ENCODE peak calls at places on chromosomes 7 and 10, in six cellular contexts. G is fibroblast of lung, V is heart right ventricle, F is psoas muscle, O is mucosa of descending colon, X is cardiac muscle cell. W is an unnamed sample. For H3K4me1, the result is how much of the 10 kb centered on the place peaks cover.

GRCh38 chr10:96299383-96299782 is 4.9 kb upstream of the DNTT start:
- DNase-seq in X (no peak), O (no peak), V (no peak), G (no peak), F (no peak), W (peak)

GRCh38 chr7:140512317-140513000 is 33.2 kb upstream of the MKRN1 start:
- DNase-seq in X (peak), O (peak), V (peak), F (no peak), G (no peak), W (no peak)

GRCh38 chr7:137838706-137839315 is 8.0 kb downstream of the DGKI start:
- DNase-seq in V (no peak), F (no peak), X (no peak), G (no peak), O (no peak), W (no peak)

GRCh38 chr10:79067241-79068202 is 1.2 kb upstream of the ZMIZ1 start:
- DNase-seq in X (peak), F (peak), V (peak), O (peak), G (peak), W (peak)

GRCh38 chr7:128867241-128867640 is 4.6 kb downstream of the ATP6V1F start:
- DNase-seq in G (no peak), V (no peak), F (no peak), X (no peak), O (no peak), W (no peak)

GRCh38 chr7:135728136-135728669 is at the start of gene SLC13A4:
- DNase-seq in V (no peak), G (no peak), X (no peak), F (no peak), O (no peak), W (no peak)

GRCh38 chr7:5777932-5778331 is 3.5 kb downstream of the RNF216 start:
- DNase-seq in O (no peak), F (no peak), V (no peak), X (no peak), G (no peak), W (no peak)

GRCh38 chr7:114426824-114427223 is 12.2 kb downstream of the FOXP2 start:
- DNase-seq in X (peak), G (peak), F (no peak), V (no peak), O (no peak), W (no peak)

GRCh38 chr7:151115836-151116418 is 29.7 kb downstream of the AGAP3 start:
- DNase-seq in G (no peak), X (no peak), O (peak), V (no peak), F (no peak), W (no peak)

GRCh38 chr7:138669364-138669763 is 31.8 kb downstream of the SVOPL start:
- DNase-seq in X (no peak), V (no peak), G (no peak), F (no peak), O (no peak), W (no peak)

GRCh38 chr7:118794419-118794818 is 569.9 kb downstream of the ANKRD7 start:
- DNase-seq in O (no peak), X (no peak), F (no peak), G (peak), V (no peak), W (no peak)

GRCh38 chr10:104300736-104301292 is 31.8 kb downstream of the GSTO2 start:
- DNase-seq in F (peak), O (peak), G (peak), V (peak), X (peak), W (peak)

GRCh38 chr10:128178319-128178937 is 52.2 kb upstream of the MKI67 start:
- DNase-seq in X (peak), O (no peak), V (no peak), G (peak), F (no peak), W (peak)

GRCh38 chr10:89369142-89370105 is 8.4 kb upstream of the IFIT1B start:
- DNase-seq in F (no peak), V (no peak), G (peak), O (no peak), X (peak), W (peak)

GRCh38 chr7:28024786-28025334 is 155.7 kb downstream of the JAZF1 start:
- DNase-seq in X (no peak), G (peak), F (no peak), O (no peak), V (no peak), W (no peak)

GRCh38 chr7:125061776-125062397 is 132.3 kb upstream of the POT1 start:
- DNase-seq in X (peak), O (no peak), V (no peak), G (peak), F (no peak), W (no peak)

GRCh38 chr7:55157347-55158105 is 138.7 kb downstream of the EGFR start:
- DNase-seq in G (no peak), F (no peak), V (peak), O (no peak), X (peak), W (no peak)

GRCh38 chr7:7772385-7772784 is 54.0 kb upstream of the RPA3 start:
- DNase-seq in V (no peak), O (no peak), F (no peak), G (peak), X (no peak), W (peak)

GRCh38 chr7:129363-130221 is 62.8 kb upstream of the FAM20C start:
- DNase-seq in G (no peak), V (no peak), F (no peak), O (no peak), X (peak), W (no peak)

GRCh38 chr10:14173706-14174594 is 156.8 kb downstream of the FRMD4A start:
- DNase-seq in X (peak), G (peak), O (no peak), F (no peak), V (no peak), W (no peak)

GRCh38 chr7:7214398-7215347 is 32.3 kb downstream of the C1GALT1 start:
- DNase-seq in O (no peak), X (no peak), F (no peak), V (no peak), G (no peak), W (no peak)

GRCh38 chr10:117662126-117662525 is 119.6 kb downstream of the EMX2 start:
- DNase-seq in V (no peak), F (no peak), X (no peak), O (no peak), G (no peak), W (no peak)

GRCh38 chr7:142053988-142054387 is 57.5 kb upstream of the MGAM2 start:
- DNase-seq in X (peak), V (no peak), F (no peak), G (peak), O (no peak), W (no peak)

GRCh38 chr7:76303829-76304505 is 1.5 kb downstream of the HSPB1 start:
- DNase-seq in X (no peak), F (peak), G (peak), V (no peak), O (no peak), W (peak)

GRCh38 chr7:76300210-76300731 is 2.2 kb upstream of the HSPB1 start:
- DNase-seq in V (no peak), O (no peak), X (peak), F (no peak), G (peak), W (no peak)

GRCh38 chr7:76303057-76303828 is 770 bp downstream of the HSPB1 start:
- DNase-seq in V (peak), G (peak), X (peak), F (peak), O (peak), W (peak)

GRCh38 chr7:76301000-76301399 is 1.5 kb upstream of the HSPB1 start:
- DNase-seq in V (no peak), X (no peak), G (no peak), F (no peak), O (no peak), W (no peak)

DNA sequence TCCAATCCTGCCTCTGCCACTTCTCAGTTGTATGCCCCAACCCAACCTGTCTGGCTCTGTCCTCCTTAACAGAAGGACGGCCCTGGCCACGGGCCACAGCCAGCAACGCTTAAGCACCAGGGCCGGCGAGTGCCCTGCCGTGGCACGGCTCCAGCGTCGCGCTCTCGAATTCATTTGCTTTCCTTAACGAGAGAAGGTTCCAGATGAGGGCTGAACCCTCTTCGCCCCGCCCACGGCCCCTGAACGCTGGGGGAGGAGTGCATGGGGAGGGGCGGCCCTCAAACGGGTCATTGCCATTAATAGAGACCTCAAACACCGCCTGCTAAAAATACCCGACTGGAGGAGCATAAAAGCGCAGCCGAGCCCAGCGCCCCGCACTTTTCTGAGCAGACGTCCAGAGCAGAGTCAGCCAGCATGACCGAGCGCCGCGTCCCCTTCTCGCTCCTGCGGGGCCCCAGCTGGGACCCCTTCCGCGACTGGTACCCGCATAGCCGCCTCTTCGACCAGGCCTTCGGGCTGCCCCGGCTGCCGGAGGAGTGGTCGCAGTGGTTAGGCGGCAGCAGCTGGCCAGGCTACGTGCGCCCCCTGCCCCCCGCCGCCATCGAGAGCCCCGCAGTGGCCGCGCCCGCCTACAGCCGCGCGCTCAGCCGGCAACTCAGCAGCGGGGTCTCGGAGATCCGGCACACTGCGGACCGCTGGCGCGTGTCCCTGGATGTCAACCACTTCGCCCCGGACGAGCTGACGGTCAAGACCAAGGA is at the start of gene HSPB1:
- DNase-seq in F (peak), X (peak), O (peak), V (peak), G (peak), W (peak)
- H3K4me1 ChIP-seq in F (under half), X (under half), O (under half), V (under half), G (under half), W (under half)

DNA sequence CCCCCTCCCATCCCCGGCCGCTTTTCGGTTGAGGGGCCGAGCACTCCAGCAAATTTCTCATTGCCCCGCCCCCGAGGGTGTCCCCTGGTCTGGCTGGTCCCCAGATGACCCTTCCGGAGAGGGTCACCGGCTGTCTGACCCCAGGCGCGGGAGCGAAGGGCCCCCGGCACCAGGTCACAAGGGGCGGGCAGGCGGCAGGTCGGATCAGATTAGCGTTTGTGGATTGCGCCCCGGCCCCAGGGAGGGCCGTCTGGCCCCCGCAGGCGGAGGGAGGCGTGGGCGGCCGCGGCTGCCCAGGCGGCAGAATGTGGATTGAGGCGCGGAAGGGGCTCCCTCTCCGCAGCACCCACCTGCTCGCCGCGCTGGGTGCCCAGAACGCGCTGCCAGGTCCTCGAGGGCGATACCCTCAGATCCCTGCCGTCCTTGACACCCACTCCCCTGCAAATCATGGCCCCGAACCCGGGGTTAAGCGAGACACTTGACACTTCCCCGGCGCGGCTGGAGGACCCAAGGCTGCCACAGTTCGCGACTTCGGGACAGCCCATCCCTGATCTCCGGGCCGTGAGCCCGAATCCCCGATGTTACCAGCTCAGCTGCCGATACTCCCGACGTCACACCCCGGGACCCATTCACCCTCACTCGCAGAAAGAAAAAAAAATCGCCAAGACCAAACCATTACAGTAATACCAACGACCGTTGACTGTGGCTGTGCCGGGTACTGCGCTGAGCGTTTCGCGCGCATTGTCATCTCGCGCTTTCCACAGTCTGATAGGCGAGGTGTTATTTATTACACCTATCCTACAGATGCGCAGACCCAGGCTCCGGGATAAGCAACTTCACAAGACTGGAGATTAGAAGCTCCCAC is 953 bp downstream of the NODAL start:
- DNase-seq in V (no peak), O (no peak), X (no peak), G (no peak), F (no peak), W (no peak)
- H3K4me3 ChIP-seq in V (peak), O (no peak), X (peak), G (no peak), F (peak), W (no peak)

GRCh38 chr10:124353896-124354295 is 64.8 kb downstream of the OAT start:
- DNase-seq in G (no peak), X (no peak), O (no peak), V (no peak), F (no peak), W (no peak)

GRCh38 chr10:124354411-124355382 is 64.0 kb downstream of the OAT start:
- DNase-seq in V (peak), X (peak), F (peak), G (peak), O (no peak), W (no peak)

GRCh38 chr10:124357583-124357930 is 61.2 kb downstream of the OAT start:
- DNase-seq in X (no peak), O (no peak), F (peak), V (no peak), G (no peak), W (no peak)

GRCh38 chr10:124359336-124359832 is 59.3 kb downstream of the OAT start:
- DNase-seq in G (peak), V (no peak), F (no peak), X (no peak), O (no peak), W (no peak)

GRCh38 chr10:124356706-124357582 is 61.8 kb downstream of the OAT start:
- DNase-seq in V (no peak), G (no peak), X (no peak), F (no peak), O (no peak), W (no peak)
- TF ChIP-seq CTCF in V (no peak), G (no peak), X (no peak), F (no peak), O (no peak), W (no peak)

GRCh38 chr7:43647772-43648643 is 65.1 kb downstream of the STK17A start:
- DNase-seq in X (peak), V (peak), O (peak), G (peak), F (peak), W (peak)
- H3K4me1 ChIP-seq in X (under half), V (half or more), O (under half), G (half or more), F (half or more), W (half or more)

GRCh38 chr7:47255007-47255406 is 326.9 kb downstream of the TNS3 start:
- DNase-seq in O (no peak), X (no peak), V (no peak), G (no peak), F (no peak), W (no peak)
- H3K4me3 ChIP-seq in O (no peak), X (no peak), V (no peak), G (no peak), F (no peak), W (no peak)

GRCh38 chr7:40151504-40151903 is 16.7 kb downstream of the SUGCT start:
- DNase-seq in V (no peak), G (no peak), X (no peak), O (no peak), F (no peak), W (no peak)

GRCh38 chr7:40148671-40149070 is 13.9 kb downstream of the SUGCT start:
- DNase-seq in X (no peak), G (no peak), O (no peak), V (no peak), F (no peak), W (no peak)

DNA sequence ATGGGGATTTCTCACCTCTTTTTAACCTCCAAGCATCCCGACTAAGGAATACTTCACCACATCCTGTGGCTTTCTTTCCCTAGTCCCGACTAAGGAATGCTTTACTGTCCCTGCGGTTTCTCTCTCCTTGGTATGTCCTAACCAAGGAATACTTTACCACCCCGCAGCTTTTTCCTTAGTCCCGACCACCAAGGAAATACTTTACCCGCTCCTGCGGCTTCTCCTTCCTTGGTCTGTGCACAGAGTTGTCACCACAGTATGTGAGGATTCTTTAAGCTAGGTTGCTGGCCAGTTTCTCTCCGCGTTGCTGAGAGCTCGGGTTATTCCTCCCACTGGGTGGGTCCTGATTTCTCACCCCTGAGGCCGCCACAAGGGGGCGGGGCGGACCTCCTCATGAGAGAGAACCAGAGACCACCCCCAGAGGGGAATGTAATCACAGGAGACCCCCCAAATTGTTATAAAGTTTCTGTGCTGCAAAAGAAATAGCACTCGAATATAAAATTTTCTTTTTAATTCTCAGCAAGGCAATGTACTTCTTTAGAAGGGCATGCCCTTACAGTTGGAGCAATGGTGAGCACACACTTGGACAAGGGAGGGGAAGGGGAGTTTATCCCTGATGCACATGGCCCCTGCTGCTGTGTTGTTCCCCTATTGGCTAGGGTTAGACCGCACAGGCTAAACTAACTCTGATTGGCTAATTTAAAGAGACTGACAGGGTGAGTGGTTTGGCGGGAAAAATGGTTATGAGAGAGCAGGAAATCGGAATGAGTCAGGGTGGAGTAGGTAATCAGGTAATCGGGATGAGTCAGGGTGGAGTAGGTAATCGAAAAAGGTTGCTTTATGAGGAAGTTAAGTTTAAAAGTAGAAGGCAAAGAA is 12.8 kb downstream of the SUGCT start:
- DNase-seq in O (no peak), V (no peak), G (peak), F (no peak), X (peak), W (no peak)
- TF ChIP-seq CTCF in O (no peak), V (no peak), G (no peak), F (no peak), X (no peak), W (peak)

GRCh38 chr7:2151801-2152612 is 80.7 kb downstream of the MAD1L1 start:
- DNase-seq in G (no peak), F (peak), V (no peak), O (peak), X (no peak), W (no peak)
- H3K4me1 ChIP-seq in G (under half), F (under half), V (under half), O (under half), X (under half), W (under half)

W was measured in OCI-LY7.